ENCODE peak calls at places on chromosomes 3 and 15, in four cellular contexts. V, S, J and F are unnamed samples.

GRCh38 chr3:8767667-8768363 is 1.6 kb downstream of the OXTR start:
- DNase-seq in S (no peak), V (no peak), J (peak), F (no peak)

GRCh38 chr15:61923173-61923572 is 137.1 kb downstream of the VPS13C start:
- DNase-seq in J (no peak), V (no peak), S (no peak), F (no peak)

GRCh38 chr3:175552929-175553328 is 693.8 kb downstream of the NAALADL2 start:
- DNase-seq in S (no peak), J (no peak), V (no peak), F (no peak)

GRCh38 chr15:69511015-69511414 is 58.4 kb downstream of the RPLP1 start:
- DNase-seq in S (no peak), V (no peak), J (no peak), F (no peak)

GRCh38 chr3:154931484-154931883 is 148.6 kb upstream of the MME start:
- DNase-seq in V (no peak), S (no peak), J (peak), F (no peak)

GRCh38 chr3:95424296-95424695 is 1361.4 kb downstream of the NSUN3 start:
- DNase-seq in J (no peak), S (no peak), V (no peak), F (no peak)

GRCh38 chr15:81073796-81074195 is 60.3 kb upstream of the CFAP161 start:
- DNase-seq in V (no peak), S (no peak), J (peak), F (no peak)

GRCh38 chr15:34855397-34855796 is 60.0 kb upstream of the ACTC1 start:
- DNase-seq in S (no peak), J (peak), V (no peak), F (no peak)

GRCh38 chr3:107523361-107524213 is 825 bp downstream of the BBX start:
- DNase-seq in S (peak), V (peak), J (peak), F (peak)

GRCh38 chr3:154842546-154842945 is 237.6 kb upstream of the MME start:
- DNase-seq in V (no peak), S (no peak), J (no peak), F (no peak)

GRCh38 chr15:99472416-99473145 is 93.2 kb upstream of the MEF2A start:
- DNase-seq in S (no peak), J (no peak), V (no peak), F (no peak)

GRCh38 chr15:77266708-77267387 is 153.1 kb downstream of the PEAK1 start:
- DNase-seq in V (no peak), S (no peak), J (peak), F (peak)

GRCh38 chr3:13598926-13599886 is 50.3 kb downstream of the FBLN2 start:
- DNase-seq in V (no peak), S (no peak), J (no peak), F (peak)

GRCh38 chr15:67085237-67085817 is 19.9 kb downstream of the SMAD3 start:
- DNase-seq in V (no peak), S (no peak), J (no peak), F (no peak)

GRCh38 chr15:56957812-56958406 is 39.5 kb downstream of the TCF12 start:
- DNase-seq in V (no peak), S (no peak), J (no peak), F (no peak)

GRCh38 chr3:71310595-71311319 is 272.8 kb downstream of the FOXP1 start:
- DNase-seq in V (no peak), J (peak), S (no peak), F (peak)

GRCh38 chr15:41659190-41659589 is 1.0 kb upstream of the MGA start:
- DNase-seq in V (no peak), S (no peak), J (no peak), F (no peak)

GRCh38 chr3:14228611-14229470 is 50.2 kb downstream of the LSM3 start:
- DNase-seq in J (no peak), S (no peak), V (no peak), F (no peak)

GRCh38 chr15:53757906-53758305 is 1.6 kb downstream of the WDR72 start:
- DNase-seq in S (no peak), V (no peak), J (no peak), F (no peak)

GRCh38 chr3:18443670-18444596 is 18.8 kb upstream of the SATB1 start:
- DNase-seq in J (no peak), S (no peak), V (no peak), F (no peak)

GRCh38 chr3:69791919-69792399 is 52.7 kb downstream of the MITF start:
- DNase-seq in S (no peak), J (peak), V (no peak), F (peak)

GRCh38 chr15:25501828-25502446 is 63.1 kb upstream of the UBE3A start:
- DNase-seq in S (no peak), V (peak), J (peak), F (peak)

GRCh38 chr3:13275376-13276005 is 144.6 kb downstream of the NUP210 start:
- DNase-seq in V (no peak), S (no peak), J (no peak), F (no peak)

GRCh38 chr3:38136272-38136806 is 588 bp downstream of the ACAA1 start:
- DNase-seq in S (no peak), V (peak), J (peak), F (no peak)

GRCh38 chr15:90875549-90875981 is 7.2 kb downstream of the FURIN start:
- DNase-seq in J (no peak), S (no peak), V (no peak), F (no peak)
- H3K4me3 ChIP-seq in J (no peak), S (no peak), V (no peak), F (no peak)

DNA sequence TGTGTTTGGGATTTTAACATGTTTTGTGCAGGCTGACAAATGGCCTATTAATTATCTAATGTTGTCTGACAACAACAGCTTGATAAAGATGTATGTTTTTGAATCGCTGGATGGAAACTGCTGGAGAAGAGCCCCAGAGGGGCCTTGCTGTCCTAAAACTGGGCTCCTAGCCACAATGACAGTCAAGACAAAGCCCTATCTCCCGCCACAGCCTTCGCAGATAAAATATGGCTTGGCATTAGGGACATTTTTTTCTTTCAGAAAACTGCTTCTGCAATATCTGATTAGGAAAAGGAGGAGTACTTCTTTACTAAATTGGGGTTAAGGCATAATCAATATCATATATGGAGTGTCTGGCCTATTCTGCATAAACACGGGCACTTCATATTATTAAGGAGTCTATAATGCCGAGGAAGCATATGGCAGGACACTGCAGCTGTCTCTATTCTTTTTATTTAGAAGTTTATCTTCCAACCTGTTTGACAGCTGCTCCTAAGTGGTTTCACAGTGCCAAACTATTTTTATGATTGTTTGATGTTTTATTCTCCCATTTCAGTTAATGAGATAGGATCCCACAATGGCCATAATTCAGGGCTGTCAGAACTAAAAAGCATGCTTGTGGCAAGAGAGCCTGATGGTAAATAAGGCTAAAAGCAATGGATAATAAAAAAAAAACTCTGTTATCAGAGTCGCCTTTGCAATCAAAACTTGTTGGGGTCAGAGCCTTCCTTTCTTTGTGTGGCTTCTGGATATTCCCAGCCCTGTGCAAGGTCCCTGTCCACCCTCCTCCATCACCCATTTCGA is 210.1 kb downstream of the MECOM start:
- DNase-seq in S (no peak), J (no peak), V (no peak), F (no peak)
- H3K4me3 ChIP-seq in S (no peak), J (no peak), V (no peak), F (no peak)

GRCh38 chr3:165194477-165195135 is 1.6 kb downstream of the SLITRK3 start:
- DNase-seq in V (no peak), S (no peak), J (no peak), F (no peak)

GRCh38 chr3:165195628-165196576 is at the start of gene SLITRK3:
- DNase-seq in V (no peak), J (no peak), S (no peak), F (no peak)

GRCh38 chr3:165193392-165194268 is 2.6 kb downstream of the SLITRK3 start:
- DNase-seq in V (no peak), J (peak), S (no peak), F (no peak)

GRCh38 chr3:165195226-165195625 is 958 bp downstream of the SLITRK3 start:
- DNase-seq in V (no peak), J (no peak), S (no peak), F (no peak)

DNA sequence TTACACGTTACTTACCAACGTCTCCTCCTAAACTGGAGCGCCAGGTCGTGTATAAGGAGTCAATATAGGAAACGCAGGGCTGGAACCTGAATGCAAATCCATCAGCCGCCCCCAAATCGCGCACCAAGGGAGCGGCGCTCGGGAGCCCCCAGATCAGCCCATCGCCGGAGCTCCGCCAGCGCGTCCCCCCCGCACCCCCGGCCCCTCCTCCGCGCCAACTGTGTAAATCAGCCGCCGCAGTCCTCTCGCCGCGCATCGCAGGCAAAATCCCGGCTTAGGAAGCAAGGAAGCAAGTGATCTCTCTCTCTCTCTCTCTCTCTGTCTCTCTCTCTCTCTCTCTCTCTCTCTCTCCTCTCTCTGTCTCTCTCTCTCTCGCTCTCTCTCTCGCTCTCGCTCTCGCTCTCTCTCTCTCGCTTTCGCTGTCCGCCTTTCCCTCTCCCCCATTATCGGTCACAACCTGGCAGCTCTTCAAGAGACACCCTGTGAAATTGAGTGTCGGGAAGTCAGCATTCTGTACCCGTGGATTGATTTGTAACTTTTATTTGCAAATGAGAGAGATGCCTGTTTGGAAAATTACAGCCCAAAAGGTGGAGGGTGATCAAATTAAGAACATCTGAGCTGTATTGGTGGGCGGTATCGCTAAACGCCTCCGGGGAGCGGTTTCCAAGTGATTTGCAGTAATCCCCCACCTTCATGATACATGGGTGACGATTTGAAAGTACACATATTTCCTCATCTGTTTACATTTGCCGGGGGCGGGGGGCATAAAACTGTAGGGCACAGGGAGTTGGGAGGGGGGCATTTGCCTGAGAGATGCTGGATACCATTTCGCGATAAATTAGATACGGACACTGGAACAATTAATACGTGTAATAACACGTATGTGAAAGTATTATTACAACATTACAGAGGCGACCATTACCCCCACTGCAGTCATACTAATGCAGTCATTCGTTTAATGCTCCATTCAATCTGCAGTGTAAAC is 685 bp upstream of the SLITRK3 start:
- DNase-seq in V (no peak), J (peak), S (no peak), F (no peak)
- H3K4me3 ChIP-seq in V (peak), J (peak), S (peak), F (peak)

GRCh38 chr3:195259564-195260285 is 11.2 kb downstream of the XXYLT1 start:
- DNase-seq in V (peak), S (peak), J (peak), F (peak)

GRCh38 chr3:195259146-195259563 is 11.8 kb downstream of the XXYLT1 start:
- DNase-seq in J (peak), V (no peak), S (no peak), F (peak)

GRCh38 chr3:195258449-195259145 is 12.4 kb downstream of the XXYLT1 start:
- DNase-seq in J (peak), S (no peak), V (no peak), F (no peak)

GRCh38 chr3:195261925-195262324 is 9.0 kb downstream of the XXYLT1 start:
- DNase-seq in V (no peak), S (no peak), J (no peak), F (no peak)

DNA sequence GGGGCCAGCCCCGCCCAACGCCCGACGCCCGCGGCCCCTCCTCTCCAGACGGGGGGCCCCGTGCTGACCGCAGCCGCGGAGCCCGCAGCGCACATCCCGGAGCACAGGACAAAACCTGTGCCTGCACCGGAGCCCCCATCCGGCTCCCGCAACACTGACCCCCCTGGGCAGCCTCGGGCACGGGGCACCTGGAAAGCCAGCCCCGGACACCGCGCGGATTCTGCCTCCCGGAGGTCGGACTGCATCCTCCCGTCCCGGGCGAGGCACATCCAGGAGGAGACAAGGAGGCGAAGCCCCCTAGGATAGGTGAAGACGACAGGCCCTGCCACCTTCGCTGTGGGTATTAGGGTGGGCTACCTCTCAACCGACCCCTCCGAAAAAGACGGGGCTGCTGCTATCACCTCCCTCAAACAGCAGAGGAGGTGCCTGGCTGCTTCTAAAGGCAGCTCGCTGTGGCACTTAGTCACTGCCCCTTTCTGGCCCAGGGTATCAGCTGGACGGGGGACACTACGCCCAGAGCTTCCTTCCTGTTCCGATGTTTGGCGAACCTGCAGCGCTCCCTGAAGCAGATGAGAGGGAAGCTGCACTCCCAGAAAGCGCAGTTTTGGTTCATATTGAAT is 10.6 kb downstream of the XXYLT1 start:
- DNase-seq in S (no peak), V (peak), J (no peak), F (no peak)
- H3K4me3 ChIP-seq in S (peak), V (peak), J (peak), F (peak)

GRCh38 chr3:48672522-48672921 is 9.8 kb upstream of the CELSR3 start:
- DNase-seq in V (no peak), S (no peak), J (no peak), F (no peak)
- H3K4me3 ChIP-seq in V (no peak), S (no peak), J (no peak), F (no peak)